ENCODE peak calls at places on chromosomes 7 and 10, in eight cellular contexts. I, Y, J, V, G, O, F and E are unnamed samples.

GRCh38 chr10:88792656-88793055 is 9.9 kb upstream of the LIPM start:
- DNase-seq in Y (no peak), F (no peak), I (peak; percentile 79), V (peak; percentile 27), G (no peak), O (peak; percentile 52), J (no peak), E (no peak)

GRCh38 chr10:29804025-29804852 is 169.5 kb upstream of the SVIL start:
- DNase-seq in F (peak; percentile 99), V (peak; percentile 86), O (peak; percentile 96), J (no peak), Y (no peak), G (no peak), I (peak; percentile 85), E (no peak)

GRCh38 chr10:43202657-43203490 is 64.0 kb downstream of the RASGEF1A start:
- DNase-seq in O (peak; percentile 32), G (peak; percentile 52), V (peak; percentile 67), J (peak; percentile 74), Y (peak; percentile 87), F (no peak), I (no peak), E (peak; percentile 99)

GRCh38 chr10:75375828-75376227 is 25.7 kb downstream of the ZNF503 start:
- DNase-seq in Y (no peak), J (no peak), I (no peak), O (no peak), G (peak; percentile 29), V (no peak), F (no peak), E (no peak)

GRCh38 chr10:75032813-75033212 is 78.6 kb upstream of the SAMD8 start:
- DNase-seq in I (no peak), J (no peak), O (no peak), G (peak; percentile 44), F (no peak), Y (no peak), V (no peak), E (no peak)

GRCh38 chr10:10533417-10533816 is 484.3 kb upstream of the CELF2 start:
- DNase-seq in F (no peak), I (peak; percentile 14), Y (no peak), O (peak; percentile 68), J (no peak), V (no peak), G (no peak), E (no peak)

GRCh38 chr7:94258418-94258817 is 136.3 kb upstream of the COL1A2 start:
- DNase-seq in G (no peak), J (peak; percentile 23), Y (no peak), I (no peak), F (no peak), O (no peak), V (no peak), E (no peak)

GRCh38 chr10:21171197-21171935 is 274.3 kb upstream of the NEBL start:
- DNase-seq in Y (no peak), J (peak; percentile 47), G (peak; percentile 1), I (no peak), V (no peak), O (no peak), F (no peak), E (peak; percentile 75)

GRCh38 chr10:122142652-122143237 is 128.4 kb upstream of the BTBD16 start:
- DNase-seq in Y (no peak), G (peak; percentile 15), I (no peak), V (no peak), F (peak; percentile 43), O (peak; percentile 21), J (peak; percentile 67), E (peak; percentile 96)

GRCh38 chr10:126247454-126247975 is 140.8 kb downstream of the ADAM12 start:
- DNase-seq in G (no peak), O (peak; percentile 95), J (no peak), I (peak; percentile 99), V (peak; percentile 64), Y (peak; percentile 92), F (peak; percentile 67), E (no peak)

GRCh38 chr10:11787374-11787773 is 35.8 kb upstream of the PROSER2 start:
- DNase-seq in Y (no peak), F (no peak), J (no peak), G (no peak), O (no peak), I (no peak), V (no peak), E (no peak)

GRCh38 chr7:112898432-112899290 is 108.5 kb upstream of the TMEM168 start:
- DNase-seq in V (peak; percentile 31), J (peak; percentile 72), F (peak; percentile 78), G (peak; percentile 59), I (peak; percentile 87), Y (no peak), O (peak; percentile 77), E (peak; percentile 39)

GRCh38 chr10:60490013-60490412 is 100.3 kb upstream of the ANK3 start:
- DNase-seq in J (no peak), O (no peak), F (no peak), V (no peak), G (no peak), Y (no peak), I (peak; percentile 46), E (no peak)

GRCh38 chr7:44618754-44619153 is 12.3 kb downstream of the OGDH start:
- DNase-seq in G (no peak), F (no peak), Y (no peak), I (no peak), J (no peak), V (peak; percentile 93), O (peak; percentile 95), E (no peak)

GRCh38 chr10:104274762-104275721 is 6.1 kb downstream of the GSTO2 start:
- DNase-seq in F (peak; percentile 50), I (peak; percentile 49), Y (no peak), G (peak; percentile 55), J (peak; percentile 73), V (peak; percentile 34), O (peak; percentile 67), E (peak; percentile 94)

GRCh38 chr10:131452926-131453771 is 141.6 kb upstream of the TCERG1L start:
- DNase-seq in V (no peak), F (no peak), Y (peak; percentile 78), G (no peak), J (peak; percentile 79), I (no peak), O (no peak), E (peak; percentile 94)

GRCh38 chr7:55128693-55129394 is 110.0 kb downstream of the EGFR start:
- DNase-seq in J (peak; percentile 31), F (no peak), V (no peak), O (no peak), Y (peak; percentile 82), G (no peak), I (peak; percentile 65), E (no peak)

GRCh38 chr10:62779487-62780248 is 24.9 kb upstream of the ADO start:
- DNase-seq in J (no peak), V (no peak), G (peak; percentile 86), O (peak; percentile 60), I (peak; percentile 30), Y (no peak), F (peak; percentile 9), E (no peak)

GRCh38 chr7:79923953-79924352 is 210.7 kb upstream of the GNAI1 start:
- DNase-seq in I (peak; percentile 6), Y (no peak), O (peak; percentile 46), V (no peak), F (no peak), G (no peak), J (no peak), E (no peak)

GRCh38 chr7:100215895-100216294 is 3.9 kb upstream of the PVRIG start:
- DNase-seq in V (no peak), O (no peak), J (no peak), Y (no peak), G (no peak), I (peak; percentile 39), F (no peak), E (no peak)

GRCh38 chr7:103887853-103888602 is 101.4 kb downstream of the RELN start:
- DNase-seq in Y (no peak), O (no peak), F (no peak), J (no peak), I (no peak), G (no peak), V (no peak), E (no peak)

GRCh38 chr7:73766556-73767229 is 3.4 kb downstream of the CLDN3 start:
- DNase-seq in Y (no peak), J (peak; percentile 6), I (no peak), G (no peak), O (no peak), V (no peak), F (no peak), E (no peak)

GRCh38 chr10:117925369-117925768 is 121.4 kb downstream of the RAB11FIP2 start:
- DNase-seq in G (no peak), J (no peak), I (no peak), V (no peak), F (no peak), O (no peak), Y (no peak), E (no peak)

GRCh38 chr7:81410471-81411117 is 359.3 kb downstream of the HGF start:
- DNase-seq in J (no peak), G (no peak), F (peak; percentile 13), O (peak; percentile 38), Y (no peak), I (no peak), V (no peak), E (no peak)
- H3K4me3 ChIP-seq in J (no peak overlapping the region), G (no peak overlapping the region), F (no peak overlapping the region), O (no peak overlapping the region), Y (no peak overlapping the region), I (no peak overlapping the region), V (no peak overlapping the region), E (no peak overlapping the region)

DNA sequence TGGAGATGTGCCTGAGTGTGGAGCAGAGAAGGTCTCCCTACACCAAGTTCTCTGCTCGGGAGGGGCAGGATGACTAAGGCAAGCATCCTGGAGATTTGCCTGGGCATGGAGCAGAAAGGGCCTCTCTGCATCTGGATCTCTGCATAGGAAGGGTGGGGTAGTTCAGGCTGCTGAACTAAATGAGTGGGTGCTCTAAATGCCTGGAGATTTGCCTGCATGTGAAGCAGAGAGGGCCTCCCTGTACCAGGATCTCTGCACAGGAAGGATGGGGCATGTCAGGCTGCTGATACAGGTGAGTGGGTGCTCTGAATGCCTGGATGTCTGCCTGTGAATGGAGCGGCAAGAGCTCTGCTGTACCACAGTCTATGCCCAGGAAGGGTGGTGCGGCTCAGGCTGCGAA is 680.7 kb downstream of the SUGCT start:
- DNase-seq in J (no peak), I (peak; percentile 51), G (no peak), O (peak; percentile 92), Y (no peak), F (no peak), V (no peak), E (no peak)
- H3K4me3 ChIP-seq in J (no peak overlapping the region), I (no peak overlapping the region), G (no peak overlapping the region), O (peak overlapping the region; percentile 10), Y (no peak overlapping the region), F (no peak overlapping the region), V (no peak overlapping the region), E (no peak overlapping the region)

DNA sequence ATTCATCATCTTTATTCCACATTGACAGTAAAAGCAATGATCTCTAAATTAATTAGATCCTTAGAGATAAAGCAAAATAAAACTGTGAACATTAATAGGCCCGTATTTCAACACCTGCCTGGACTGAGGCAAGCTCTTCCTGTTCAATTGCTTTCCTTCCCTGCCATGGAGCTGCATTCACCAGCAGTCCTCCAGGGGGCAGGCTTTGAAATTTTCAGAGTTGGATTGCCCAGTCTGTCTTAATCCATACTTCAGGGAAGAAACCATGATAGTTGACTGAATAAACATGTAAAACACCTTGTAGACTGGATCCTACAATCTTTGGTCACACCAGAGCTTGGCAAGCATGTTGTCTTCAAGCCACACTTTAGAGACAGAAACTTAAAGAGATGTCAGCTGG is 936.6 kb downstream of the NRG3 start:
- DNase-seq in V (peak; percentile 13), I (peak; percentile 37), J (peak; percentile 44), G (peak; percentile 28), O (peak; percentile 9), Y (no peak), F (peak; percentile 21), E (peak; percentile 49)
- H3K4me3 ChIP-seq in V (no peak overlapping the region), I (no peak overlapping the region), J (no peak overlapping the region), G (no peak overlapping the region), O (no peak overlapping the region), Y (no peak overlapping the region), F (no peak overlapping the region), E (no peak overlapping the region)

GRCh38 chr10:108086502-108086901 is 922.0 kb upstream of the SORCS1 start:
- DNase-seq in I (no peak), F (no peak), O (no peak), V (no peak), Y (no peak), J (no peak), G (no peak), E (no peak)
- H3K4me3 ChIP-seq in I (no peak overlapping the region), F (no peak overlapping the region), O (no peak overlapping the region), V (no peak overlapping the region), Y (no peak overlapping the region), J (no peak overlapping the region), G (no peak overlapping the region), E (no peak overlapping the region)